ENCODE peak calls at places on chromosomes 7 and 10, in six cellular contexts. E, V, X, C, Z and G are unnamed samples.

GRCh38 chr10:818010-818409 is 113.5 kb downstream of the LARP4B start:
- DNase-seq in E (no peak), V (no peak), X (no peak), C (no peak), Z (no peak), G (no peak)

GRCh38 chr10:71807557-71808510 is 34.5 kb upstream of the VSIR start:
- DNase-seq in E (no peak), V (no peak), X (no peak), C (no peak), Z (no peak), G (no peak)

GRCh38 chr7:142811154-142811737 is 40.5 kb downstream of the PRSS2 start:
- DNase-seq in E (no peak), V (peak), X (peak), C (no peak), Z (no peak), G (peak)

GRCh38 chr10:24476913-24477312 is 246.8 kb downstream of the ARHGAP21 start:
- DNase-seq in E (no peak), V (no peak), X (no peak), C (no peak), Z (no peak), G (no peak)

GRCh38 chr7:111705807-111706206 is 143.5 kb upstream of the IMMP2L start:
- DNase-seq in E (no peak), V (no peak), X (no peak), C (no peak), Z (no peak), G (no peak)

GRCh38 chr7:68706291-68706690 is 892.0 kb upstream of the AUTS2 start:
- DNase-seq in E (no peak), V (no peak), X (no peak), C (peak), Z (no peak), G (no peak)

GRCh38 chr10:22875584-22875983 is 52.3 kb upstream of the ARMC3 start:
- DNase-seq in E (no peak), V (no peak), X (no peak), C (no peak), Z (no peak), G (no peak)

GRCh38 chr7:117385340-117386124 is 41.8 kb downstream of the ASZ1 start:
- DNase-seq in E (no peak), V (peak), X (no peak), C (no peak), Z (no peak), G (no peak)

GRCh38 chr7:70072220-70072619 is 473.9 kb downstream of the AUTS2 start:
- DNase-seq in E (no peak), V (no peak), X (no peak), C (no peak), Z (no peak), G (no peak)

GRCh38 chr10:122786269-122786668 is 59.4 kb downstream of the CUZD1 start:
- DNase-seq in E (no peak), V (peak), X (peak), C (peak), Z (no peak), G (no peak)

GRCh38 chr7:23067271-23067670 is 38.3 kb upstream of the KLHL7 start:
- DNase-seq in E (no peak), V (peak), X (no peak), C (no peak), Z (no peak), G (no peak)

GRCh38 chr7:41820117-41820671 is 117.3 kb upstream of the INHBA start:
- DNase-seq in E (no peak), V (no peak), X (no peak), C (no peak), Z (no peak), G (no peak)

GRCh38 chr10:62618576-62619408 is 185.7 kb upstream of the ADO start:
- DNase-seq in E (no peak), V (no peak), X (no peak), C (peak), Z (no peak), G (no peak)

GRCh38 chr10:3887885-3888476 is 103.0 kb upstream of the KLF6 start:
- DNase-seq in E (peak), V (no peak), X (peak), C (no peak), Z (peak), G (no peak)

GRCh38 chr10:12445701-12446334 is 96.5 kb downstream of the CAMK1D start:
- DNase-seq in E (no peak), V (no peak), X (no peak), C (no peak), Z (no peak), G (no peak)

GRCh38 chr10:66822801-66823200 is 103.0 kb upstream of the LRRTM3 start:
- DNase-seq in E (no peak), V (peak), X (peak), C (no peak), Z (no peak), G (no peak)

GRCh38 chr7:129471402-129471827 is 30.9 kb upstream of the SMKR1 start:
- DNase-seq in E (no peak), V (no peak), X (no peak), C (no peak), Z (no peak), G (no peak)

GRCh38 chr10:131786756-131787605 is 113.8 kb upstream of the PPP2R2D start:
- DNase-seq in E (peak), V (peak), X (peak), C (no peak), Z (peak), G (peak)

GRCh38 chr10:110446277-110446676 is 51.4 kb upstream of the DUSP5 start:
- DNase-seq in E (no peak), V (no peak), X (no peak), C (no peak), Z (no peak), G (no peak)

GRCh38 chr10:60314306-60314940 is 75.3 kb downstream of the ANK3 start:
- DNase-seq in E (no peak), V (no peak), X (no peak), C (no peak), Z (no peak), G (no peak)

GRCh38 chr7:157297071-157297638 is 39.6 kb upstream of the DNAJB6 start:
- DNase-seq in E (no peak), V (no peak), X (no peak), C (no peak), Z (no peak), G (no peak)

GRCh38 chr7:102410123-102410522 is 14.0 kb downstream of the PRKRIP1 start:
- DNase-seq in E (no peak), V (no peak), X (no peak), C (no peak), Z (no peak), G (no peak)